ENCODE peak calls at places on chromosome X, in five cellular contexts. O is renal cortical epithelial cell; G is CD4-positive, CD25-positive, alpha-beta regulatory T cell; S is activated T-cell treated with anti-CD3 and anti-CD28 coated beads for 24 hours; I is cardiac fibroblast. K is an unnamed sample.

GRCh38 chrX:134604701-134605271 is 53.5 kb downstream of the PLAC1 start:
- DNase-seq in O (peak), G (no peak), S (no peak), I (peak), K (no peak)

GRCh38 chrX:136781180-136781797 is 557 bp upstream of the ARHGEF6 start:
- DNase-seq in O (no peak), G (no peak), S (no peak), I (peak), K (peak)

GRCh38 chrX:9542106-9542764 is 77.4 kb downstream of the TBL1X start:
- DNase-seq in O (no peak), G (no peak), S (no peak), I (no peak), K (no peak)

GRCh38 chrX:24081661-24082154 is 27.0 kb downstream of the EIF2S3 start:
- DNase-seq in O (peak), G (peak), S (peak), I (peak), K (peak)

GRCh38 chrX:63835361-63835760 is 50.3 kb upstream of the ARHGEF9 start:
- DNase-seq in O (no peak), G (no peak), S (no peak), I (no peak), K (no peak)

GRCh38 chrX:53263597-53264094 is 17.7 kb downstream of the IQSEC2 start:
- DNase-seq in O (peak), G (no peak), S (no peak), I (peak), K (no peak)

GRCh38 chrX:129790808-129791207 is 11.1 kb downstream of the SASH3 start:
- DNase-seq in O (no peak), G (no peak), S (no peak), I (no peak), K (no peak)

GRCh38 chrX:103356023-103356798 is at the start of gene TCEAL9:
- DNase-seq in O (peak), G (no peak), S (no peak), I (peak), K (no peak)

GRCh38 chrX:31036895-31037294 is 34.9 kb downstream of the FTHL17 start:
- DNase-seq in O (peak), G (no peak), S (no peak), I (peak), K (no peak)

GRCh38 chrX:54044877-54045328 is 630 bp upstream of the PHF8 start:
- DNase-seq in O (no peak), G (no peak), S (no peak), I (no peak), K (no peak)

GRCh38 chrX:9378980-9379696 is 85.7 kb upstream of the TBL1X start:
- DNase-seq in O (peak), G (no peak), S (no peak), I (peak), K (no peak)

K was measured in CD4-positive, alpha-beta memory T cell.